ENCODE peak calls at places on chromosomes 1 and 21, in six cellular contexts. H is upper lobe of right lung; U is CD8-positive, alpha-beta T cell; B is heart right ventricle; S is neural progenitor cell; J is pancreas. Q is an unnamed sample.
A peak's percentile ranks its signal among the peaks of the same experiment; 100 is the strongest.

GRCh38 chr1:193408782-193409293 is 222.4 kb upstream of the B3GALT2 start:
- DNase-seq in B (peak; percentile 67), H (peak; percentile 77), U (no peak), S (peak; percentile 13), J (peak; percentile 86), Q (no peak)

GRCh38 chr1:40303790-40304189 is 13.3 kb downstream of the COL9A2 start:
- DNase-seq in S (no peak), H (no peak), J (no peak), B (no peak), U (no peak), Q (peak; percentile 63)

GRCh38 chr1:58858344-58858673 is 74.5 kb upstream of the JUN start:
- DNase-seq in U (no peak), J (no peak), S (no peak), H (no peak), B (no peak), Q (no peak)

GRCh38 chr1:46102769-46103476 is 29.5 kb downstream of the PIK3R3 start:
- DNase-seq in J (no peak), H (no peak), U (no peak), B (no peak), S (no peak), Q (no peak)

GRCh38 chr1:92951141-92951582 is 10.1 kb downstream of the DIPK1A start:
- DNase-seq in B (no peak), U (no peak), S (no peak), J (no peak), H (no peak), Q (no peak)

GRCh38 chr1:147851149-147851548 is 51.4 kb upstream of the GJA8 start:
- DNase-seq in J (no peak), B (no peak), H (no peak), U (no peak), S (no peak), Q (no peak)

GRCh38 chr1:182235604-182235951 is 156.0 kb downstream of the GLUL start:
- DNase-seq in J (no peak), H (no peak), U (no peak), B (no peak), S (no peak), Q (no peak)

GRCh38 chr1:23726669-23727068 is 16.6 kb upstream of the ELOA start:
- DNase-seq in J (no peak), H (no peak), U (no peak), S (no peak), B (no peak), Q (no peak)

GRCh38 chr1:168521391-168522000 is 22.3 kb downstream of the XCL2 start:
- DNase-seq in J (no peak), S (no peak), H (no peak), U (no peak), B (no peak), Q (no peak)

GRCh38 chr1:201254625-201255469 is 28.5 kb upstream of the PKP1 start:
- DNase-seq in H (peak; percentile 84), S (peak; percentile 70), B (peak; percentile 70), U (peak; percentile 55), J (peak; percentile 27), Q (peak; percentile 98)

GRCh38 chr21:25934771-25935224 is 200.0 kb downstream of the GABPA start:
- DNase-seq in S (no peak), H (peak; percentile 64), U (no peak), B (peak; percentile 55), J (peak; percentile 75), Q (no peak)

GRCh38 chr1:179121159-179121938 is 39.5 kb downstream of the TOR3A start:
- DNase-seq in S (peak; percentile 44), H (no peak), U (peak; percentile 6), J (no peak), B (no peak), Q (peak; percentile 59)

GRCh38 chr1:51561702-51562101 is 42.6 kb upstream of the EPS15 start:
- DNase-seq in H (no peak), U (no peak), B (no peak), J (no peak), S (no peak), Q (no peak)

GRCh38 chr1:29695809-29696208 is 459.5 kb downstream of the PTPRU start:
- DNase-seq in S (no peak), J (no peak), U (no peak), H (no peak), B (no peak), Q (no peak)

GRCh38 chr1:6001992-6002576 is 9.9 kb upstream of the NPHP4 start:
- DNase-seq in J (no peak), S (no peak), B (peak; percentile 66), U (no peak), H (peak; percentile 64), Q (peak; percentile 53)

GRCh38 chr1:59360170-59360569 is 63.3 kb downstream of the FGGY start:
- DNase-seq in S (no peak), U (no peak), B (no peak), H (no peak), J (no peak), Q (no peak)

GRCh38 chr1:161390559-161390858 is 22.8 kb upstream of the CFAP126 start:
- DNase-seq in U (no peak), B (no peak), H (no peak), S (no peak), J (no peak), Q (no peak)

GRCh38 chr1:232538224-232538942 is 91.5 kb downstream of the SIPA1L2 start:
- DNase-seq in U (no peak), B (no peak), J (no peak), H (no peak), S (peak; percentile 58), Q (peak; percentile 59)

GRCh38 chr1:181090653-181091126 is 2.2 kb downstream of the IER5 start:
- DNase-seq in J (no peak), H (no peak), B (no peak), U (no peak), S (no peak), Q (no peak)

GRCh38 chr1:78830321-78830720 is 176.2 kb downstream of the ADGRL4 start:
- DNase-seq in U (no peak), J (no peak), H (no peak), B (no peak), S (no peak), Q (no peak)

GRCh38 chr21:33840771-33841170 is 74.8 kb downstream of the ATP5PO start:
- DNase-seq in J (no peak), U (no peak), H (no peak), S (no peak), B (no peak), Q (no peak)

GRCh38 chr1:58773406-58773840 is 10.4 kb downstream of the JUN start:
- DNase-seq in B (peak; percentile 43), S (peak; percentile 21), U (no peak), J (peak; percentile 86), H (no peak), Q (no peak)

GRCh38 chr1:3518756-3519155 is 64.3 kb downstream of the ARHGEF16 start:
- DNase-seq in J (no peak), B (no peak), H (no peak), S (no peak), U (no peak), Q (no peak)
- H3K36me3 ChIP-seq in J (no peaks in the 10 kb centered on the region), B (no peaks in the 10 kb centered on the region), H (no peaks in the 10 kb centered on the region), S (no peaks in the 10 kb centered on the region), U (no peaks in the 10 kb centered on the region), Q (no peaks in the 10 kb centered on the region)

GRCh38 chr1:226157761-226158316 is 28.7 kb downstream of the ACBD3 start:
- DNase-seq in S (no peak), J (no peak), U (no peak), B (no peak), H (no peak), Q (no peak)

GRCh38 chr1:226154593-226154992 is 31.9 kb downstream of the ACBD3 start:
- DNase-seq in U (no peak), S (no peak), J (no peak), H (no peak), B (no peak), Q (no peak)

GRCh38 chr1:226162898-226163297 is 23.6 kb downstream of the ACBD3 start:
- DNase-seq in S (no peak), B (no peak), J (peak; percentile 77), U (no peak), H (no peak), Q (no peak)

GRCh38 chr1:226158983-226159382 is 27.6 kb downstream of the ACBD3 start:
- DNase-seq in J (no peak), B (no peak), S (no peak), U (no peak), H (no peak), Q (no peak)

DNA sequence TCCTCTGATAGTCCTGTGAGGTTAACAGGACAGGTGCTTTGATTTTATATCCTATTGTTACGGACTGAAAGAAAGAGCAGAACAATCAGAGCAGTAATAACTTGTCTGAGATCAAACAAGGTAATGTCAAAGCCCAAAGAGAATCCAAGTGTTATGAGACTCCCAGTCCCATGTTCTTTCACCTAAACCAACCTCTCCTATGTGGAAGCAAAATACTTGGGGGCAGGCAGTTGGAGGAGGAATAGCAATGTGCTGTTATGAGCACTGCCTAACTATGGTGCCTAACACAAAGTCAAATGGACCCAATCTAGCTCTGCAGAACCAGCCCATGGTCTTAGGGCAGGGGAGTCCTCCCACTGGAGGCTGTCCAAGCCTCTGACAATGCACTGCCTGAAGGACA is 28.1 kb downstream of the ACBD3 start:
- DNase-seq in H (no peak), J (no peak), B (no peak), S (no peak), U (no peak), Q (no peak)
- H3K36me3 ChIP-seq in H (peaks cover 88% of the 10 kb centered on the region), J (peaks cover 34% of the 10 kb centered on the region), B (peaks cover 3% of the 10 kb centered on the region), S (peaks cover 20% of the 10 kb centered on the region), U (peaks cover 37% of the 10 kb centered on the region), Q (peaks cover 23% of the 10 kb centered on the region)

GRCh38 chr1:160328171-160328570 is 14.9 kb downstream of the COPA start:
- DNase-seq in S (no peak), U (no peak), B (no peak), H (no peak), J (no peak), Q (no peak)
- H3K36me3 ChIP-seq in S (peaks cover 26% of the 10 kb centered on the region), U (peaks cover 57% of the 10 kb centered on the region), B (no peaks in the 10 kb centered on the region), H (peaks cover 100% of the 10 kb centered on the region), J (peaks cover 76% of the 10 kb centered on the region), Q (peaks cover 31% of the 10 kb centered on the region)

DNA sequence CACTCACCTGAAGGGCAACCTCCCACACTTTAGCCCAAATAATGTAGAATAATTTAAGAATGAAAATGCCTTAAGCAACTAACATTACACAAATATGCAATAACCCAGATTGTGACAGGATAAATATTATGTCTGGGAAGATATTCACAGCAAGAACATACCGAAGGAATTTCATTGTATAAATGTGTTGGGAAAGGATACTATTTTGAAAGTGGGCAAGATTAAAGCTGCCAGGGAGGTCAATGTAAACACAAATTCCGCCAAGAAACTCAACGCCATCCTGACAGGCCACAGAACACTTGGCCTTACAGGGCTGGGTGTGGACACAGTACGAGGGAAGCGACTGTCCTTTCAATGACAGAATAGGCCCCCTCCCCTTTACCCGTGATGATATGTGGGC is 173.3 kb downstream of the RUNX1 start:
- DNase-seq in H (no peak), U (no peak), B (no peak), S (no peak), J (no peak), Q (no peak)
- H3K36me3 ChIP-seq in H (peaks cover 69% of the 10 kb centered on the region), U (peaks cover 35% of the 10 kb centered on the region), B (no peaks in the 10 kb centered on the region), S (no peaks in the 10 kb centered on the region), J (no peaks in the 10 kb centered on the region), Q (no peaks in the 10 kb centered on the region)

DNA sequence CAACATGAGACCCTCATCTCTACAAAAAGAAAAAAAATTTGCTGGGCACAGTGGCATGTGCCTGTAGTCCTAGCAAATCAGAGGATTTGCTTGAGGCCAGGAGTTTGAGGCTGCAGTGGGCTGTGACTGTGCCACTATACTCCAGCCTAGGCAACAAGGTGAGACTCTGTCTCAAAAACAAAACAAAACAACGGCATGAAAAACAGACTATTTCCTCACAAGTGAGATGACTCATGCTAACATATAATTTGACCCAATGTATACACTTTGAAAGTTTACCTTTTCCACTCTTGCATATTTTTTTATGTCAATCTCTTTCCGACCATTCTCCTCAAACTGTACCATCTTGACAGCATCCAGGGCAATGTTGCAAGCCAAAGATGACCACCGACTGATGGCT is 17.5 kb downstream of the CCT3 start:
- DNase-seq in B (no peak), U (no peak), J (no peak), S (no peak), H (no peak), Q (no peak)
- H3K36me3 ChIP-seq in B (peaks cover 22% of the 10 kb centered on the region), U (peaks cover 74% of the 10 kb centered on the region), J (peaks cover 87% of the 10 kb centered on the region), S (peaks cover 53% of the 10 kb centered on the region), H (peaks cover 99% of the 10 kb centered on the region), Q (peaks cover 61% of the 10 kb centered on the region)